ENCODE peak calls at places on chromosomes 3 and 15, in four cellular contexts. N is breast epithelium, C is cardiac muscle cell, M is transverse colon. E is an unnamed sample.

GRCh38 chr15:62822228-62822627 is 220.3 kb upstream of the TPM1 start:
- DNase-seq in N (no peak), C (no peak), M (peak; percentile 41), E (no peak)

GRCh38 chr15:72203507-72203837 is 5.9 kb upstream of the GRAMD2A start:
- DNase-seq in N (peak; percentile 66), C (peak; percentile 91), M (no peak), E (no peak)

GRCh38 chr15:88193415-88193814 is 63.1 kb downstream of the NTRK3 start:
- DNase-seq in N (no peak), C (no peak), M (no peak), E (no peak)

GRCh38 chr3:3629911-3630310 is 169.3 kb upstream of the LRRN1 start:
- DNase-seq in N (no peak), C (no peak), M (no peak), E (no peak)

GRCh38 chr3:119731545-119732343 is 28.9 kb downstream of the CFAP91 start:
- DNase-seq in N (no peak), C (no peak), M (no peak), E (no peak)

GRCh38 chr3:94028093-94028837 is at the start of gene STX19:
- DNase-seq in N (no peak), C (no peak), M (no peak), E (peak; percentile 2)

GRCh38 chr3:128060473-128061381 is 8.5 kb downstream of the SEC61A1 start:
- DNase-seq in N (no peak), C (peak; percentile 60), M (no peak), E (no peak)

GRCh38 chr3:111081008-111081545 is 9.5 kb downstream of the NECTIN3 start:
- DNase-seq in N (no peak), C (peak; percentile 24), M (no peak), E (no peak)

GRCh38 chr15:77852241-77853007 is 219.7 kb upstream of the LINGO1 start:
- DNase-seq in N (peak; percentile 48), C (no peak), M (no peak), E (no peak)

GRCh38 chr15:57288926-57289650 is 87.2 kb upstream of the CGNL1 start:
- DNase-seq in N (no peak), C (no peak), M (no peak), E (no peak)

GRCh38 chr3:15933439-15934144 is 135.8 kb upstream of the ANKRD28 start:
- DNase-seq in N (no peak), C (no peak), M (no peak), E (no peak)

GRCh38 chr3:107367353-107367752 is 9.9 kb upstream of the CCDC54 start:
- DNase-seq in N (no peak), C (peak; percentile 74), M (no peak), E (no peak)

GRCh38 chr3:106688463-106688862 is 688.8 kb upstream of the CCDC54 start:
- DNase-seq in N (no peak), C (peak; percentile 92), M (no peak), E (no peak)

GRCh38 chr3:53320697-53321096 is 26.6 kb downstream of the DCP1A start:
- DNase-seq in N (no peak), C (no peak), M (no peak), E (no peak)

GRCh38 chr15:87828608-87829007 is 427.9 kb downstream of the NTRK3 start:
- DNase-seq in N (no peak), C (no peak), M (no peak), E (no peak)

GRCh38 chr3:34394978-34395748 is 596.7 kb downstream of the PDCD6IP start:
- DNase-seq in N (no peak), C (no peak), M (no peak), E (peak; percentile 12)

GRCh38 chr3:64340636-64341240 is 115.5 kb upstream of the PRICKLE2 start:
- DNase-seq in N (no peak), C (peak; percentile 56), M (no peak), E (no peak)

GRCh38 chr3:106428565-106428994 is 559.8 kb upstream of the CBLB start:
- DNase-seq in N (no peak), C (peak; percentile 97), M (peak; percentile 12), E (no peak)

GRCh38 chr15:41866263-41866703 is 27.6 kb downstream of the SPTBN5 start:
- DNase-seq in N (no peak), C (no peak), M (no peak), E (peak; percentile 83)

GRCh38 chr15:25693321-25694237 is 169.5 kb downstream of the ATP10A start:
- DNase-seq in N (peak; percentile 50), C (peak; percentile 37), M (no peak), E (peak; percentile 42)

GRCh38 chr3:194736896-194737600 is 51.4 kb downstream of the FAM43A start:
- DNase-seq in N (no peak), C (no peak), M (no peak), E (no peak)

GRCh38 chr3:14235003-14235876 is 56.6 kb downstream of the LSM3 start:
- DNase-seq in N (no peak), C (no peak), M (peak; percentile 74), E (no peak)

GRCh38 chr3:22569570-22569969 is 633.6 kb upstream of the UBE2E2 start:
- DNase-seq in N (no peak), C (no peak), M (no peak), E (peak; percentile 24)

GRCh38 chr3:54139630-54140029 is 17.3 kb downstream of the CACNA2D3 start:
- DNase-seq in N (no peak), C (no peak), M (no peak), E (no peak)

GRCh38 chr15:65066635-65067333 is 1.0 kb downstream of the RASL12 start:
- DNase-seq in N (no peak), C (no peak), M (no peak), E (no peak)

GRCh38 chr15:50250789-50251394 is 14.6 kb downstream of the HDC start:
- DNase-seq in N (no peak), C (no peak), M (no peak), E (no peak)

GRCh38 chr15:50251638-50252182 is 13.8 kb downstream of the HDC start:
- DNase-seq in N (no peak), C (no peak), M (no peak), E (no peak)

GRCh38 chr15:50249704-50250103 is 15.8 kb downstream of the HDC start:
- DNase-seq in N (no peak), C (no peak), M (no peak), E (no peak)

GRCh38 chr15:50247819-50248650 is 17.5 kb downstream of the HDC start:
- DNase-seq in N (no peak), C (no peak), M (peak; percentile 53), E (peak; percentile 63)

DNA sequence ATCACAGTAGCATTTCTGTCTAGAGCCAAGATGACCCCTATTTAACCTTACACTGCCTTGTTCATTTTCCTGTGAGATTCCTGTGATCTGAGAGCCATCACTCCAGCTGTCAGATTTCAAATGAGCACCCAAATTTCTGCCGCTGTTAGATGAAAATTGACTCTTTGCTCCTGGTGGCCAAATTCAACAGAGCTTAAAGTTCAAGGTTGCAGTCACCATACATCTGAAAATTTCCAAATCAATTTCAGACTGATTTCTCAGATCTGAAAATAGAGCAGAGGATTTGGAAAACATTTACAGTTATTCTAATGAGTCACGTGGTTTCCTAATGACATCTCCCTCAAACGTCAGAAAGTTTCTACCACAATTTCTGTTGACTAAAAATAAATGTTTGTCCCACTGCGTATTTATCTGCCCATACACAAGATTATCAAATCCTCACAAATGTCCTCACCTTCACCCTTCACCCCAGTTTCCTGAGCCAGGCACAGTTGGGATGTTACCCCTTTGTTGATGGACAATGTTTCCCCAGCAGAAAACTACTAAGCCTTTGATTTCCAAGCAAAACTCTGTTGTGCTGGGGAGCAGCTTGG is 16.4 kb downstream of the HDC start:
- DNase-seq in N (no peak), C (no peak), M (no peak), E (no peak)
- H3K4me1 ChIP-seq in N (no peaks in the 10 kb centered on the region), C (peaks cover 8% of the 10 kb centered on the region), M (no peaks in the 10 kb centered on the region), E (no peaks in the 10 kb centered on the region)

GRCh38 chr3:188198001-188198400 is 44.0 kb downstream of the LPP start:
- DNase-seq in N (no peak), C (no peak), M (no peak), E (no peak)

GRCh38 chr3:188198760-188199327 is 44.9 kb downstream of the LPP start:
- DNase-seq in N (no peak), C (no peak), M (no peak), E (no peak)

GRCh38 chr3:188196232-188196990 is 42.5 kb downstream of the LPP start:
- DNase-seq in N (no peak), C (no peak), M (no peak), E (no peak)

GRCh38 chr3:188199386-188199785 is 45.4 kb downstream of the LPP start:
- DNase-seq in N (no peak), C (no peak), M (no peak), E (no peak)

GRCh38 chr3:188197388-188197847 is 43.5 kb downstream of the LPP start:
- DNase-seq in N (no peak), C (no peak), M (no peak), E (no peak)
- H3K36me3 ChIP-seq in N (no peaks in the 10 kb centered on the region), C (no peaks in the 10 kb centered on the region), M (no peaks in the 10 kb centered on the region), E (no peaks in the 10 kb centered on the region)

GRCh38 chr15:100521907-100522306 is 6.8 kb downstream of the CERS3 start:
- DNase-seq in N (no peak), C (no peak), M (no peak), E (no peak)

GRCh38 chr15:100528833-100529428 is at the start of gene CERS3:
- DNase-seq in N (no peak), C (no peak), M (no peak), E (no peak)

GRCh38 chr15:100520132-100520921 is 8.4 kb downstream of the CERS3 start:
- DNase-seq in N (no peak), C (no peak), M (no peak), E (no peak)

GRCh38 chr15:100529556-100529955 is 806 bp upstream of the CERS3 start:
- DNase-seq in N (no peak), C (no peak), M (no peak), E (no peak)

GRCh38 chr15:100525894-100526512 is 2.7 kb downstream of the CERS3 start:
- DNase-seq in N (peak; percentile 76), C (peak; percentile 28), M (peak; percentile 42), E (peak; percentile 7)
- TF ChIP-seq CTCF in N (no peak), C (no peak), M (no peak), E (no peak)

GRCh38 chr3:52017467-52018065 is 21.9 kb upstream of the RPL29 start:
- DNase-seq in N (no peak), C (no peak), M (no peak), E (no peak)
- H3K4me1 ChIP-seq in N (no peaks in the 10 kb centered on the region), C (peaks cover 78% of the 10 kb centered on the region), M (no peaks in the 10 kb centered on the region), E (no peaks in the 10 kb centered on the region)

GRCh38 chr3:125028657-125029056 is 27.1 kb downstream of the HEG1 start:
- DNase-seq in N (no peak), C (no peak), M (no peak), E (no peak)
- H3K36me3 ChIP-seq in N (no peaks in the 10 kb centered on the region), C (peaks cover 14% of the 10 kb centered on the region), M (no peaks in the 10 kb centered on the region), E (peaks cover 2% of the 10 kb centered on the region)

GRCh38 chr3:198079771-198080520 is 119.9 kb downstream of the LMLN start:
- DNase-seq in N (no peak), C (peak; percentile 31), M (peak; percentile 9), E (no peak)
- TF ChIP-seq CTCF in N (no peak), C (peak; percentile 7), M (no peak), E (peak; percentile 7)